ENCODE peak calls at places on chromosomes 7 and 10, in nine cellular contexts. S is MCF 10A; C is naive thymus-derived CD4-positive, alpha-beta T cell; X is IMR-90; P is ascending aorta; E is H7; U is NCI-H1105; L is NCI-H2081; Z is trophoblast cell. G is an unnamed sample.

GRCh38 chr10:15744217-15744865 is 24.6 kb upstream of the ITGA8 start:
- DNase-seq in C (no peak), P (no peak), Z (peak; percentile 34), L (peak; percentile 19), X (peak; percentile 56), S (peak; percentile 68), E (peak; percentile 31), U (peak; percentile 4), G (peak; percentile 56)

GRCh38 chr10:2990764-2991163 is 76.6 kb upstream of the PFKP start:
- DNase-seq in P (no peak), U (no peak), S (no peak), X (no peak), Z (no peak), E (no peak), C (no peak), L (peak; percentile 70), G (no peak)

GRCh38 chr7:22564511-22565045 is 64.6 kb upstream of the STEAP1B start:
- DNase-seq in L (peak; percentile 30), C (no peak), S (peak; percentile 93), E (no peak), P (no peak), X (peak; percentile 88), U (no peak), Z (no peak), G (peak; percentile 99)

GRCh38 chr10:90969947-90970673 is 49.2 kb upstream of the ANKRD1 start:
- DNase-seq in C (no peak), P (no peak), S (peak; percentile 60), U (no peak), Z (peak; percentile 29), X (peak; percentile 70), L (no peak), E (no peak), G (no peak)

GRCh38 chr7:139629392-139630082 is 106.1 kb downstream of the CLEC2L start:
- DNase-seq in X (no peak), U (no peak), Z (no peak), E (no peak), S (no peak), C (no peak), L (no peak), P (no peak), G (no peak)

GRCh38 chr7:127943541-127944521 is 87.4 kb downstream of the LRRC4 start:
- DNase-seq in Z (no peak), U (peak; percentile 78), L (peak; percentile 39), C (no peak), X (peak; percentile 72), E (no peak), S (no peak), P (no peak), G (no peak)

GRCh38 chr10:93030409-93030808 is 30.2 kb upstream of the CYP26C1 start:
- DNase-seq in P (no peak), Z (peak; percentile 39), S (peak; percentile 49), L (no peak), E (no peak), C (no peak), X (peak; percentile 82), U (no peak), G (peak; percentile 39)

GRCh38 chr7:14835399-14835798 is 67.2 kb downstream of the DGKB start:
- DNase-seq in E (no peak), L (peak; percentile 99), Z (no peak), S (no peak), U (peak; percentile 94), P (no peak), X (no peak), C (no peak), G (no peak)

GRCh38 chr7:1170741-1171501 is 10.9 kb upstream of the ZFAND2A start:
- DNase-seq in E (no peak), P (no peak), U (no peak), Z (no peak), L (no peak), S (no peak), C (no peak), X (no peak), G (no peak)

GRCh38 chr10:88456730-88457129 is 126.4 kb downstream of the RNLS start:
- DNase-seq in U (no peak), X (peak; percentile 62), Z (no peak), L (no peak), S (peak; percentile 49), P (no peak), E (no peak), C (no peak), G (peak; percentile 30)

GRCh38 chr7:133081119-133081604 is 728 bp downstream of the CHCHD3 start:
- DNase-seq in U (no peak), L (peak; percentile 25), E (peak; percentile 25), S (peak; percentile 20), X (no peak), P (no peak), C (no peak), Z (no peak), G (no peak)

GRCh38 chr7:117169907-117170306 is 153.0 kb downstream of the WNT2 start:
- DNase-seq in S (peak; percentile 57), C (no peak), X (no peak), Z (no peak), L (peak; percentile 68), U (peak; percentile 65), P (no peak), E (no peak), G (peak; percentile 78)

GRCh38 chr10:97573021-97573420 is 442 bp downstream of the ANKRD2 start:
- DNase-seq in C (no peak), X (peak; percentile 30), P (no peak), E (no peak), L (no peak), Z (no peak), S (no peak), U (no peak), G (no peak)

GRCh38 chr7:30850426-30850825 is 61.2 kb upstream of the AQP1 start:
- DNase-seq in X (no peak), Z (no peak), E (no peak), S (no peak), C (no peak), L (no peak), U (no peak), P (no peak), G (no peak)

GRCh38 chr10:23157239-23157661 is 34.9 kb upstream of the PTF1A start:
- DNase-seq in U (no peak), S (no peak), L (no peak), C (no peak), X (no peak), P (no peak), Z (no peak), E (no peak), G (no peak)

GRCh38 chr10:68684413-68684812 is 36.6 kb upstream of the CCAR1 start:
- DNase-seq in L (no peak), E (no peak), U (no peak), X (no peak), P (no peak), C (no peak), S (no peak), Z (no peak), G (no peak)

GRCh38 chr7:130994378-130995115 is 260.5 kb upstream of the KLF14 start:
- DNase-seq in U (no peak), S (peak; percentile 86), X (no peak), Z (no peak), C (no peak), E (no peak), L (no peak), P (no peak), G (no peak)

GRCh38 chr7:75920431-75921161 is 5.6 kb downstream of the POR start:
- DNase-seq in L (no peak), X (no peak), U (no peak), C (no peak), E (no peak), S (no peak), Z (peak; percentile 48), P (no peak), G (no peak)

GRCh38 chr10:124403548-124403947 is 15.2 kb downstream of the OAT start:
- DNase-seq in E (peak; percentile 80), P (no peak), X (peak; percentile 81), L (peak; percentile 73), Z (peak; percentile 57), S (peak; percentile 81), U (peak; percentile 40), C (peak; percentile 61), G (peak; percentile 82)

GRCh38 chr10:43249151-43249961 is 17.5 kb downstream of the RASGEF1A start:
- DNase-seq in C (no peak), P (no peak), X (no peak), L (no peak), E (peak; percentile 47), Z (no peak), S (no peak), U (no peak), G (no peak)

G was measured in H4.